ENCODE peak calls at places on chromosomes 3 and 15, in four cellular contexts. M is NCI-H1436, T is AG04449, X is NCI-H2081. Y is an unnamed sample.
A peak's percentile ranks its signal among the peaks of the same experiment; 100 is the strongest.

GRCh38 chr3:152317956-152318355 is 49.2 kb downstream of the MBNL1 start:
- DNase-seq in M (no peak), T (no peak), X (no peak), Y (no peak)

GRCh38 chr15:67105065-67105951 is 39.9 kb downstream of the SMAD3 start:
- DNase-seq in M (no peak), X (no peak), T (peak; percentile 97), Y (no peak)

GRCh38 chr15:66835558-66835878 is 133.5 kb downstream of the SMAD6 start:
- DNase-seq in M (no peak), T (no peak), X (no peak), Y (no peak)

GRCh38 chr3:146160964-146161724 is at the start of gene PLOD2:
- DNase-seq in T (peak; percentile 83), X (peak; percentile 88), M (peak; percentile 84), Y (peak; percentile 95)

GRCh38 chr3:158749526-158749925 is 17.3 kb upstream of the RARRES1 start:
- DNase-seq in M (no peak), T (no peak), X (no peak), Y (no peak)

GRCh38 chr3:79115458-79115857 is 652.3 kb downstream of the ROBO1 start:
- DNase-seq in X (no peak), T (no peak), M (no peak), Y (no peak)

GRCh38 chr3:56137406-56137805 is 330.9 kb downstream of the ERC2 start:
- DNase-seq in M (no peak), T (no peak), X (peak; percentile 37), Y (peak; percentile 31)

GRCh38 chr15:31434418-31435255 is 108.0 kb downstream of the KLF13 start:
- DNase-seq in X (no peak), T (no peak), M (no peak), Y (no peak)

GRCh38 chr3:69313251-69313650 is 72.6 kb downstream of the FRMD4B start:
- DNase-seq in T (no peak), X (no peak), M (no peak), Y (no peak)

GRCh38 chr3:52084954-52085730 is 28.8 kb upstream of the DUSP7 start:
- DNase-seq in T (no peak), X (no peak), M (no peak), Y (no peak)

Y was measured in NCI-H774.